ENCODE peak calls at places on chromosomes 3 and 15, in ten cellular contexts. Z is IMR-90, A is uterus, H is A549, J is transverse colon, C is adrenal gland, M is upper lobe of left lung, V is right lobe of liver, U is Peyer's patch, B is HCT116. S is an unnamed sample.

GRCh38 chr3:196740476-196741400 is 1.1 kb downstream of the PAK2 start:
- DNase-seq in B (no peak), A (peak), U (peak), H (no peak), M (no peak), V (no peak), Z (peak), C (peak), J (no peak), S (peak)

GRCh38 chr3:33915796-33916589 is 117.6 kb downstream of the PDCD6IP start:
- DNase-seq in Z (peak), M (no peak), A (no peak), C (peak), B (no peak), H (peak), V (no peak), J (no peak), U (no peak), S (no peak)

GRCh38 chr3:138943724-138944131 is 3.2 kb downstream of the FOXL2 start:
- DNase-seq in B (no peak), M (no peak), A (no peak), Z (no peak), U (no peak), V (no peak), C (no peak), H (no peak), J (no peak), S (no peak)

GRCh38 chr3:179486806-179487205 is 35.5 kb upstream of the GNB4 start:
- DNase-seq in C (no peak), V (no peak), M (no peak), U (no peak), J (no peak), B (no peak), A (no peak), Z (no peak), H (no peak), S (no peak)

GRCh38 chr3:54251705-54252104 is 129.4 kb downstream of the CACNA2D3 start:
- DNase-seq in A (no peak), J (no peak), M (no peak), Z (no peak), V (no peak), H (no peak), U (no peak), B (no peak), C (no peak), S (no peak)

GRCh38 chr3:69691860-69692259 is 47.4 kb upstream of the MITF start:
- DNase-seq in V (no peak), A (no peak), M (no peak), H (no peak), B (no peak), J (no peak), Z (no peak), C (no peak), U (no peak), S (no peak)

GRCh38 chr15:41493205-41493901 is at the start of gene ITPKA:
- DNase-seq in U (peak), M (peak), H (peak), A (peak), J (peak), Z (peak), B (no peak), C (peak), V (peak), S (peak)

GRCh38 chr3:138786788-138787276 is 47.9 kb downstream of the PIK3CB start:
- DNase-seq in H (no peak), A (no peak), U (no peak), J (no peak), V (no peak), Z (peak), C (no peak), M (no peak), B (no peak), S (no peak)

GRCh38 chr3:62261800-62262199 is 111.5 kb downstream of the FEZF2 start:
- DNase-seq in U (no peak), V (no peak), H (no peak), Z (no peak), M (no peak), A (no peak), C (no peak), J (no peak), B (no peak), S (no peak)

GRCh38 chr3:2771711-2772110 is 338.5 kb downstream of the IL5RA start:
- DNase-seq in A (no peak), H (no peak), C (no peak), Z (no peak), U (no peak), M (no peak), V (no peak), B (no peak), J (no peak), S (no peak)

GRCh38 chr3:73571238-73571741 is 53.5 kb downstream of the PDZRN3 start:
- DNase-seq in J (no peak), C (no peak), A (no peak), Z (no peak), V (no peak), H (no peak), M (no peak), U (no peak), B (no peak), S (no peak)

GRCh38 chr3:54122046-54122801 is at the start of gene CACNA2D3:
- DNase-seq in H (no peak), A (no peak), U (no peak), M (peak), B (no peak), J (peak), C (peak), V (peak), Z (no peak), S (no peak)

GRCh38 chr3:12287727-12288465 is 974 bp upstream of the PPARG start:
- DNase-seq in V (peak), M (peak), C (peak), B (no peak), J (peak), Z (no peak), A (peak), H (no peak), U (no peak), S (peak)

GRCh38 chr15:36896949-36897348 is 203.4 kb downstream of the MEIS2 start:
- DNase-seq in J (no peak), C (no peak), M (no peak), B (no peak), U (no peak), Z (no peak), V (no peak), A (no peak), H (no peak), S (no peak)

GRCh38 chr3:138197058-138197457 is 10.0 kb downstream of the ARMC8 start:
- DNase-seq in Z (peak), A (no peak), V (no peak), B (no peak), C (no peak), H (no peak), U (no peak), J (no peak), M (no peak), S (no peak)

GRCh38 chr3:9316881-9317341 is 45.9 kb upstream of the THUMPD3 start:
- DNase-seq in U (no peak), A (peak), C (no peak), V (no peak), B (no peak), M (no peak), Z (peak), H (no peak), J (peak), S (no peak)

GRCh38 chr3:58260261-58260731 is 22.7 kb downstream of the ABHD6 start:
- DNase-seq in Z (peak), H (no peak), U (no peak), C (no peak), A (no peak), V (no peak), M (no peak), B (peak), J (no peak), S (no peak)

GRCh38 chr3:114365909-114366308 is 72.1 kb downstream of the TIGIT start:
- DNase-seq in U (no peak), C (no peak), H (no peak), Z (no peak), A (no peak), B (no peak), V (no peak), J (no peak), M (no peak), S (no peak)

GRCh38 chr3:108403921-108404320 is 106.5 kb downstream of the MYH15 start:
- DNase-seq in M (no peak), U (no peak), Z (peak), J (no peak), H (no peak), A (no peak), B (no peak), V (no peak), C (no peak), S (no peak)

GRCh38 chr3:16150285-16150684 is 24.2 kb upstream of the GALNT15 start:
- DNase-seq in A (no peak), B (no peak), J (no peak), Z (no peak), U (no peak), M (no peak), C (no peak), V (no peak), H (no peak), S (no peak)

GRCh38 chr15:31200735-31201151 is 99.2 kb upstream of the TRPM1 start:
- DNase-seq in H (peak), C (peak), V (peak), J (peak), A (peak), U (peak), B (no peak), M (peak), Z (peak), S (peak)

GRCh38 chr3:98994128-98994762 is 92.8 kb upstream of the DCBLD2 start:
- DNase-seq in B (peak), H (no peak), J (no peak), U (no peak), M (no peak), C (no peak), V (no peak), A (no peak), Z (peak), S (no peak)

GRCh38 chr3:188510366-188510765 is 356.4 kb downstream of the LPP start:
- DNase-seq in A (no peak), Z (peak), C (no peak), J (no peak), B (no peak), H (no peak), V (no peak), M (no peak), U (no peak), S (no peak)

GRCh38 chr3:13104511-13104910 is 31.3 kb upstream of the IQSEC1 start:
- DNase-seq in U (no peak), B (no peak), H (no peak), J (no peak), C (no peak), A (no peak), V (peak), Z (no peak), M (no peak), S (peak)

GRCh38 chr3:136838641-136839555 is 20.0 kb downstream of the SLC35G2 start:
- DNase-seq in B (no peak), Z (peak), A (no peak), V (no peak), U (no peak), C (no peak), H (no peak), M (no peak), J (no peak), S (no peak)

GRCh38 chr15:67048281-67049279 is 16.8 kb upstream of the SMAD3 start:
- DNase-seq in V (peak), Z (peak), C (no peak), M (no peak), H (peak), B (no peak), U (no peak), A (peak), J (peak), S (no peak)

GRCh38 chr15:35663956-35664355 is 118.0 kb upstream of the DPH6 start:
- DNase-seq in U (no peak), M (no peak), H (no peak), B (no peak), J (no peak), C (no peak), A (no peak), V (no peak), Z (no peak), S (no peak)

GRCh38 chr3:136699271-136699828 is 52.8 kb downstream of the STAG1 start:
- DNase-seq in Z (no peak), H (no peak), J (no peak), B (no peak), M (no peak), V (no peak), U (no peak), A (no peak), C (no peak), S (no peak)

GRCh38 chr15:62482715-62483429 is 317.8 kb upstream of the C2CD4B start:
- DNase-seq in J (no peak), U (no peak), V (no peak), H (peak), C (no peak), Z (peak), M (no peak), B (peak), A (no peak), S (no peak)

GRCh38 chr3:87197531-87197930 is 29.6 kb upstream of the CHMP2B start:
- DNase-seq in B (no peak), Z (no peak), V (no peak), H (no peak), J (peak), M (no peak), A (no peak), C (no peak), U (no peak), S (no peak)

GRCh38 chr3:194485876-194486539 is 794 bp downstream of the ATP13A3 start:
- DNase-seq in H (no peak), Z (peak), J (peak), C (peak), V (peak), B (no peak), U (peak), A (peak), M (peak), S (peak)

GRCh38 chr3:31230834-31231233 is 301.9 kb upstream of the STT3B start:
- DNase-seq in C (no peak), V (no peak), H (no peak), M (no peak), Z (no peak), U (no peak), J (no peak), B (no peak), A (no peak), S (no peak)
- TF ChIP-seq POLR2A in C (no peak), V (no peak), H (no peak), M (no peak), Z (no peak), U (no peak), J (no peak), B (no peak), A (no peak), S (no peak)

GRCh38 chr3:186208328-186208989 is 99.6 kb upstream of the ETV5 start:
- DNase-seq in Z (no peak), A (no peak), U (no peak), M (no peak), H (no peak), C (no peak), V (no peak), B (no peak), J (no peak), S (no peak)
- H3K27ac ChIP-seq in Z (no peak), A (no peak), U (no peak), M (no peak), H (no peak), C (no peak), V (no peak), B (no peak), J (no peak), S (no peak)

GRCh38 chr15:56732135-56732880 is 1.0 kb downstream of the ZNF280D start:
- DNase-seq in U (no peak), Z (peak), M (no peak), H (peak), C (no peak), V (no peak), J (peak), A (no peak), B (no peak), S (no peak)

GRCh38 chr15:56734013-56734625 is 810 bp upstream of the ZNF280D start:
- DNase-seq in A (no peak), Z (no peak), M (no peak), H (no peak), B (no peak), V (no peak), J (no peak), U (no peak), C (no peak), S (no peak)

GRCh38 chr15:56732881-56733130 is 503 bp downstream of the ZNF280D start:
- DNase-seq in B (peak), H (peak), Z (no peak), A (no peak), C (no peak), U (peak), V (no peak), M (no peak), J (no peak), S (no peak)

GRCh38 chr15:56731571-56731970 is 1.7 kb downstream of the ZNF280D start:
- DNase-seq in A (no peak), V (no peak), H (no peak), J (no peak), U (no peak), Z (no peak), B (no peak), C (no peak), M (no peak), S (no peak)

DNA sequence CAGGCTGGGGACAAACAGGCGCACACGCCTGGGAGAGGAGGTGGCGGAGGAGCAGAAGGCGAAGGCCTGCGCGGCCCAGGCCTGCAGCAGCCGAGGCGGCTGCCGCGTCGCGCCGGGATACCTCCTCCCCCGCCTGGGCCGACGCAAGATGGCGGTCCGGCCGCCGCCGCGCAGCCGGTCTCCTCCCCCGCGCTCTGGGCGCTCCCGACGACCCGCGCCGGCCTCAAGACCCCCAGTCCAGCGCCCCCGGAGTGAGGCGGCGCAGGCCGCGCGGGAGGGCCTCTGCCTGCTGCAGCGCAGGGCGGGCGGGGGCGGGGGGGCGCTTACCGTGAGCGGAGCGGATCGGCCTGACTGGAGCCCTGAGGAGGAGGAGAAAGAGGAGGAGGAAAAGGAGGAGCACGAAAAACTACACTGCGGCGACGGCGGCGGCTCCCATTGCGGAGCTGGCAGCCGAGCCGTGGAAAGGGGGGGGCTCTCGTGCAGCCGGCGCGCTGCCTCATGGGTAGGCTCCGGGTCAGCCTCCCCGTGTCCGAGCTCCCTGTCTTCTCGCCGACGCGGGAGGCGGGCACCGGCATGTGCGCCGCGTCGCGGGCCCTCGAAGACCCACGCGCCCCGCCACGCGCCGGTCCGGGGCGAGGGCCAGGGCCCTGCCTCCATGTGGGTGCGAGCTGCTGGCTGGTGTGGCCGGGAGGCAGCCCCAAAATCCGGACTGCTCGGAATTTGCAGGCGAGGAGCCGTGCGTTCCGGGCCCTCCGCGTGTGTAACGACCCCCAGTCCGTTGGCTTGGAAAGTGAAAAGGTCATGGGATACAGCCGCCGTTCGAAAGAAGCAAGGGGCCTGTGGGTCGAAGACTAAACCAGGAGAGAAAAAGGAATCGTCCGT is at the start of gene ZNF280D:
- DNase-seq in H (peak), V (peak), A (peak), J (peak), M (peak), U (peak), B (peak), C (peak), Z (peak), S (peak)
- TF ChIP-seq POLR2A in H (peak), V (peak), A (peak), J (peak), M (peak), U (peak), B (no peak), C (peak), Z (peak), S (peak)

DNA sequence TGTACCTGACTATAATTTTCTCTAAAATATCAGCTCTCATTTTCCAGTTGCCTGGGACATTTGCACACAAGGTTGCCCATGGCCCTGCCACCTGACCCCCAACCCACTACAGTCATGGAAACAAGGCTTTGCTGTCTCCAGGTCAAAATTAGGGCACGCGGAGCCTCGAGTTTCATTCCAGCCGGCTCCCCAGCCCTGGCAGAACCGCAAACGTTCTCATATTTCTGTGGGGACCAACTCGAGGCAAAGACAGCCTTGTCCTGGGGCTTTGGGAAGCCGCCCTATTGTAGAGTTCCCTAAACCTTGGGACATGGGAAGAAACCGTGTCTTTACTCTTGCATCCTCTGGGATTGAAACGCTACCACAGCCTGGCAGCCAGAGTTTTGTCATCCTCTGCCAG is 45.6 kb downstream of the ST8SIA2 start:
- DNase-seq in H (no peak), C (no peak), M (no peak), U (no peak), Z (no peak), V (no peak), J (no peak), A (no peak), B (no peak), S (no peak)
- H3K27ac ChIP-seq in H (no peak), C (no peak), M (no peak), U (no peak), Z (no peak), V (no peak), J (no peak), A (no peak), B (no peak), S (no peak)

DNA sequence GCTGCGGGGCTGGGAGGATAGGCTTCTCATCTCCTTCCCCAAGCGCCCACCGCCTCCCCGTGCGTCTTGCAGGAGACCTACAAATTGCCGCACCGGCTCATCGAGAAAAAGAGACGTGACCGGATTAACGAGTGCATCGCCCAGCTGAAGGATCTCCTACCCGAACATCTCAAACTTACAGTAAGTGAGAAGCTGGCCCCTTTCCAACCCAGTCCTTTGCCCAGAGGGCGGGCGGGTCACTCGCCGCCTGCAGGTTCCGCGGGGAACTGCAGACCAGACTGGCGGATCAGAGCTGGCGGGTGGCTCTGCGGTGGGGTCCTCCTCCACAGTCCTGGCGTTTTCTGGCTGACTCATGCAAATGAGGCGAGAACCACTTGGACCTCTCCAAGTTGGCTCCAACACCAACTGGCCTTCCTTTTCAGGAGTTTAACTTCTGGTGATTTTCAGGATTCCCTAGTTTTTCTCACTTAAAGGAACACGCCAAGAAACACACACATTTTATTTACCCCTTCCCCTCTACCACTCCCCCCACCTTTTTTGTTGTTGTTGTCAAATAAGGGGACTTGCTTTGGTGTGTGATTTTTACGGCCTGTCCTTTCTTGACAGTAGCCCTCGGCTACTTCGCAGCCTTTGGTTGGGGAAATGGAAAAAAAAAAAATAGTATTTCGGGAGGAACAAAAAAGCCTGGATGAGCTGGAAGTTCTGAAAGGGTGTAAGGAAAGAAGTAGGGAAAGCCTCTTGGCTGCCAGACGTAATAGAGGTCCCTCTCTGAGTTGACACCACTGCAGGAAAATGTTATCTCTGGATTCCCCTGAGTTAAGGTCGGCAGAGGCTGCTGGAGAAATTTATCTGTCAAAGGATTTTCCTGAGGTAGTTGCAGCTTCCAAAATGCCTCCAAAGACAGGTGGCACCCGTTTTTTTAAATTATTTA is 1.3 kb downstream of the BHLHE40 start:
- DNase-seq in A (peak), Z (peak), J (peak), C (peak), V (peak), M (peak), U (peak), B (peak), H (peak), S (peak)
- TF ChIP-seq POLR2A in A (peak), Z (peak), J (peak), C (peak), V (peak), M (peak), U (peak), B (no peak), H (no peak), S (no peak)